ENCODE peak calls at places on chromosomes 5 and 9, in ten cellular contexts. One of them, this sample, is unnamed.

GRCh38 chr9:124045076-124045829 is 33.7 kb downstream of the LHX2 start:
- DNase-seq in GM03348: peak; percentile 65
- DNase-seq in activated T-cell treated with anti-CD3 and anti-CD28 coated beads for 24 hours: no peak
- DNase-seq in Right ventricle myocardium inferior: peak; percentile 84
- DNase-seq in bronchial epithelial cell: no peak
- DNase-seq in H4: peak; percentile 35
- DNase-seq in activated B cell treated with CpG ODN at 0.5 μM for 24 hours: no peak
- DNase-seq in stimulated activated CD4-positive, alpha-beta T cell treated with anti-CD3 and anti-CD28 coated beads, Interleukin-15, amount 100 ng/mL, for 24 hours: peak; percentile 47
- DNase-seq in neural progenitor cell: peak; percentile 62
- DNase-seq in stomach: peak; percentile 51
- DNase-seq in this sample: no peak

GRCh38 chr5:22889714-22890113 is 36.6 kb upstream of the CDH12 start:
- DNase-seq in GM03348: no peak
- DNase-seq in activated T-cell treated with anti-CD3 and anti-CD28 coated beads for 24 hours: no peak
- DNase-seq in Right ventricle myocardium inferior: no peak
- DNase-seq in bronchial epithelial cell: no peak
- DNase-seq in H4: no peak
- DNase-seq in activated B cell treated with CpG ODN at 0.5 μM for 24 hours: no peak
- DNase-seq in stimulated activated CD4-positive, alpha-beta T cell treated with anti-CD3 and anti-CD28 coated beads, Interleukin-15, amount 100 ng/mL, for 24 hours: no peak
- DNase-seq in neural progenitor cell: no peak
- DNase-seq in stomach: no peak
- DNase-seq in this sample: no peak

GRCh38 chr5:160118349-160119141 is 705 bp downstream of the PWWP2A start:
- DNase-seq in GM03348: peak; percentile 78
- DNase-seq in activated T-cell treated with anti-CD3 and anti-CD28 coated beads for 24 hours: peak; percentile 35
- DNase-seq in Right ventricle myocardium inferior: peak; percentile 85
- DNase-seq in bronchial epithelial cell: no peak
- DNase-seq in H4: no peak
- DNase-seq in activated B cell treated with CpG ODN at 0.5 μM for 24 hours: peak; percentile 62
- DNase-seq in stimulated activated CD4-positive, alpha-beta T cell treated with anti-CD3 and anti-CD28 coated beads, Interleukin-15, amount 100 ng/mL, for 24 hours: peak; percentile 53
- DNase-seq in neural progenitor cell: no peak
- DNase-seq in stomach: peak; percentile 47
- DNase-seq in this sample: peak; percentile 18

GRCh38 chr9:34154052-34154451 is 24.8 kb upstream of the UBAP1 start:
- DNase-seq in GM03348: no peak
- DNase-seq in activated T-cell treated with anti-CD3 and anti-CD28 coated beads for 24 hours: no peak
- DNase-seq in Right ventricle myocardium inferior: no peak
- DNase-seq in bronchial epithelial cell: no peak
- DNase-seq in H4: no peak
- DNase-seq in activated B cell treated with CpG ODN at 0.5 μM for 24 hours: no peak
- DNase-seq in stimulated activated CD4-positive, alpha-beta T cell treated with anti-CD3 and anti-CD28 coated beads, Interleukin-15, amount 100 ng/mL, for 24 hours: no peak
- DNase-seq in neural progenitor cell: no peak
- DNase-seq in stomach: no peak
- DNase-seq in this sample: no peak

GRCh38 chr9:82957526-82958379 is 105.2 kb downstream of the RASEF start:
- DNase-seq in GM03348: no peak
- DNase-seq in activated T-cell treated with anti-CD3 and anti-CD28 coated beads for 24 hours: no peak
- DNase-seq in Right ventricle myocardium inferior: no peak
- DNase-seq in bronchial epithelial cell: no peak
- DNase-seq in H4: no peak
- DNase-seq in activated B cell treated with CpG ODN at 0.5 μM for 24 hours: no peak
- DNase-seq in stimulated activated CD4-positive, alpha-beta T cell treated with anti-CD3 and anti-CD28 coated beads, Interleukin-15, amount 100 ng/mL, for 24 hours: no peak
- DNase-seq in neural progenitor cell: peak; percentile 29
- DNase-seq in stomach: no peak
- DNase-seq in this sample: no peak

GRCh38 chr9:110520120-110520701 is 59.3 kb downstream of the SVEP1 start:
- DNase-seq in GM03348: peak; percentile 60
- DNase-seq in activated T-cell treated with anti-CD3 and anti-CD28 coated beads for 24 hours: no peak
- DNase-seq in Right ventricle myocardium inferior: no peak
- DNase-seq in bronchial epithelial cell: no peak
- DNase-seq in H4: no peak
- DNase-seq in activated B cell treated with CpG ODN at 0.5 μM for 24 hours: no peak
- DNase-seq in stimulated activated CD4-positive, alpha-beta T cell treated with anti-CD3 and anti-CD28 coated beads, Interleukin-15, amount 100 ng/mL, for 24 hours: no peak
- DNase-seq in neural progenitor cell: no peak
- DNase-seq in stomach: no peak
- DNase-seq in this sample: no peak

GRCh38 chr5:91499943-91500531 is 116.9 kb upstream of the ARRDC3 start:
- DNase-seq in GM03348: peak; percentile 59
- DNase-seq in activated T-cell treated with anti-CD3 and anti-CD28 coated beads for 24 hours: no peak
- DNase-seq in Right ventricle myocardium inferior: no peak
- DNase-seq in bronchial epithelial cell: peak; percentile 44
- DNase-seq in H4: peak; percentile 53
- DNase-seq in activated B cell treated with CpG ODN at 0.5 μM for 24 hours: no peak
- DNase-seq in stimulated activated CD4-positive, alpha-beta T cell treated with anti-CD3 and anti-CD28 coated beads, Interleukin-15, amount 100 ng/mL, for 24 hours: no peak
- DNase-seq in neural progenitor cell: peak; percentile 70
- DNase-seq in stomach: no peak
- DNase-seq in this sample: no peak

GRCh38 chr5:176596689-176597416 is 13.1 kb downstream of the GPRIN1 start:
- DNase-seq in GM03348: peak; percentile 54
- DNase-seq in activated T-cell treated with anti-CD3 and anti-CD28 coated beads for 24 hours: peak; percentile 43
- DNase-seq in Right ventricle myocardium inferior: no peak
- DNase-seq in bronchial epithelial cell: peak; percentile 39
- DNase-seq in H4: no peak
- DNase-seq in activated B cell treated with CpG ODN at 0.5 μM for 24 hours: peak; percentile 44
- DNase-seq in stimulated activated CD4-positive, alpha-beta T cell treated with anti-CD3 and anti-CD28 coated beads, Interleukin-15, amount 100 ng/mL, for 24 hours: peak; percentile 78
- DNase-seq in neural progenitor cell: peak; percentile 79
- DNase-seq in stomach: peak; percentile 42
- DNase-seq in this sample: peak; percentile 30

GRCh38 chr9:134733480-134734232 is 92.1 kb downstream of the COL5A1 start:
- DNase-seq in GM03348: no peak
- DNase-seq in activated T-cell treated with anti-CD3 and anti-CD28 coated beads for 24 hours: no peak
- DNase-seq in Right ventricle myocardium inferior: no peak
- DNase-seq in bronchial epithelial cell: no peak
- DNase-seq in H4: no peak
- DNase-seq in activated B cell treated with CpG ODN at 0.5 μM for 24 hours: no peak
- DNase-seq in stimulated activated CD4-positive, alpha-beta T cell treated with anti-CD3 and anti-CD28 coated beads, Interleukin-15, amount 100 ng/mL, for 24 hours: no peak
- DNase-seq in neural progenitor cell: no peak
- DNase-seq in stomach: no peak
- DNase-seq in this sample: no peak

GRCh38 chr9:32873131-32873530 is 89.8 kb downstream of the TMEM215 start:
- DNase-seq in GM03348: no peak
- DNase-seq in activated T-cell treated with anti-CD3 and anti-CD28 coated beads for 24 hours: no peak
- DNase-seq in Right ventricle myocardium inferior: no peak
- DNase-seq in bronchial epithelial cell: no peak
- DNase-seq in H4: no peak
- DNase-seq in activated B cell treated with CpG ODN at 0.5 μM for 24 hours: no peak
- DNase-seq in stimulated activated CD4-positive, alpha-beta T cell treated with anti-CD3 and anti-CD28 coated beads, Interleukin-15, amount 100 ng/mL, for 24 hours: no peak
- DNase-seq in neural progenitor cell: no peak
- DNase-seq in stomach: no peak
- DNase-seq in this sample: no peak

This sample was measured in activated CD4-positive, CD25-positive, alpha-beta regulatory T cell treated with anti-CD3 and anti-CD28 coated beads, Interleukin-2, amount 50 U/mL, for 16 hours.